ENCODE peak calls at places on chromosome 11, in seven cellular contexts. F, G, Z, D, E, U and R are unnamed samples.

GRCh38 chr11:975824-976223 is 50.2 kb downstream of the AP2A2 start:
- DNase-seq in F (no peak), G (no peak), Z (no peak), D (no peak), E (no peak), U (no peak), R (no peak)

GRCh38 chr11:79045811-79046304 is 395.0 kb downstream of the TENM4 start:
- DNase-seq in F (no peak), G (no peak), Z (no peak), D (no peak), E (no peak), U (peak; percentile 23), R (no peak)

GRCh38 chr11:13042873-13043338 is 33.8 kb downstream of the RASSF10 start:
- DNase-seq in F (no peak), G (no peak), Z (no peak), D (no peak), E (no peak), U (no peak), R (no peak)

GRCh38 chr11:10197091-10197490 is 96.9 kb downstream of the SBF2 start:
- DNase-seq in F (no peak), G (no peak), Z (no peak), D (no peak), E (no peak), U (no peak), R (no peak)

GRCh38 chr11:133977067-133977681 is 20.4 kb upstream of the IGSF9B start:
- DNase-seq in F (no peak), G (no peak), Z (no peak), D (no peak), E (no peak), U (no peak), R (no peak)

GRCh38 chr11:63534895-63535461 is 1.6 kb upstream of the PLAAT4 start:
- DNase-seq in F (no peak), G (no peak), Z (no peak), D (no peak), E (no peak), U (no peak), R (no peak)

GRCh38 chr11:1751999-1752906 is 1.9 kb upstream of the IFITM10 start:
- DNase-seq in F (no peak), G (peak; percentile 15), Z (no peak), D (no peak), E (no peak), U (no peak), R (no peak)

GRCh38 chr11:72591785-72592490 is 82.3 kb downstream of the PDE2A start:
- DNase-seq in F (peak; percentile 67), G (peak; percentile 68), Z (no peak), D (no peak), E (peak; percentile 55), U (no peak), R (no peak)

GRCh38 chr11:27420217-27420616 is 52.4 kb downstream of the LGR4 start:
- DNase-seq in F (no peak), G (no peak), Z (no peak), D (no peak), E (no peak), U (no peak), R (no peak)

GRCh38 chr11:62664405-62665074 is 470 bp downstream of the C11orf98 start:
- DNase-seq in F (no peak), G (peak; percentile 53), Z (peak; percentile 22), D (no peak), E (peak; percentile 61), U (no peak), R (peak; percentile 60)

GRCh38 chr11:110093407-110094297 is 460 bp downstream of the ZC3H12C start:
- DNase-seq in F (no peak), G (no peak), Z (no peak), D (no peak), E (peak; percentile 11), U (peak; percentile 37), R (peak; percentile 31)

GRCh38 chr11:109853156-109853776 is 239.9 kb upstream of the ZC3H12C start:
- DNase-seq in F (peak; percentile 15), G (no peak), Z (no peak), D (no peak), E (no peak), U (no peak), R (no peak)